ENCODE peak calls at places on chromosomes 6 and 20, in ten cellular contexts. U, Z, P, T, S, A, F, C, G and H are unnamed samples.

GRCh38 chr20:22004946-22005345 is 299.5 kb downstream of the PAX1 start:
- DNase-seq in U (no peak), Z (no peak), P (no peak), T (no peak), S (no peak), A (no peak), F (no peak), C (no peak), G (no peak), H (no peak)

GRCh38 chr20:44593721-44594120 is 11.3 kb downstream of the PKIG start:
- DNase-seq in U (no peak), Z (no peak), P (no peak), T (no peak), S (no peak), A (no peak), F (no peak), C (no peak), G (no peak), H (no peak)

GRCh38 chr6:79005497-79005896 is 72.6 kb downstream of the PHIP start:
- DNase-seq in U (no peak), Z (no peak), P (no peak), T (no peak), S (no peak), A (no peak), F (no peak), C (no peak), G (no peak), H (no peak)

GRCh38 chr6:68778356-68779020 is 143.4 kb downstream of the ADGRB3 start:
- DNase-seq in U (peak; percentile 68), Z (peak; percentile 13), P (no peak), T (no peak), S (peak; percentile 41), A (peak; percentile 50), F (peak; percentile 59), C (no peak), G (peak; percentile 4), H (peak; percentile 30)

GRCh38 chr6:104589940-104590339 is 269.8 kb downstream of the HACE1 start:
- DNase-seq in U (no peak), Z (no peak), P (no peak), T (no peak), S (no peak), A (no peak), F (no peak), C (no peak), G (peak; percentile 5), H (no peak)

GRCh38 chr6:169019727-169020491 is 233.7 kb downstream of the THBS2 start:
- DNase-seq in U (peak; percentile 19), Z (no peak), P (no peak), T (no peak), S (peak; percentile 7), A (no peak), F (no peak), C (peak; percentile 24), G (peak; percentile 38), H (peak; percentile 8)

GRCh38 chr6:14743465-14744211 is 502.2 kb upstream of the JARID2 start:
- DNase-seq in U (no peak), Z (peak; percentile 92), P (peak; percentile 82), T (no peak), S (peak; percentile 91), A (no peak), F (peak; percentile 93), C (peak; percentile 100), G (peak; percentile 68), H (peak; percentile 75)

GRCh38 chr6:160974304-160974771 is 17.2 kb upstream of the MAP3K4 start:
- DNase-seq in U (no peak), Z (no peak), P (peak; percentile 86), T (peak; percentile 55), S (no peak), A (no peak), F (peak; percentile 49), C (peak; percentile 92), G (no peak), H (no peak)

GRCh38 chr6:112235956-112236355 is 18.4 kb downstream of the LAMA4 start:
- DNase-seq in U (no peak), Z (peak; percentile 83), P (no peak), T (no peak), S (no peak), A (no peak), F (no peak), C (peak; percentile 84), G (no peak), H (no peak)

GRCh38 chr6:3808759-3809514 is 40.2 kb upstream of the FAM50B start:
- DNase-seq in U (no peak), Z (no peak), P (peak; percentile 86), T (no peak), S (peak; percentile 87), A (no peak), F (peak; percentile 81), C (peak; percentile 98), G (peak; percentile 61), H (peak; percentile 62)

GRCh38 chr20:54479138-54479906 is 3.9 kb downstream of the DOK5 start:
- DNase-seq in U (peak; percentile 73), Z (no peak), P (no peak), T (no peak), S (peak; percentile 51), A (no peak), F (no peak), C (peak; percentile 29), G (no peak), H (peak; percentile 55)

GRCh38 chr6:33850869-33851541 is 47.2 kb upstream of the MLN start:
- DNase-seq in U (no peak), Z (no peak), P (no peak), T (no peak), S (no peak), A (no peak), F (no peak), C (no peak), G (no peak), H (no peak)

GRCh38 chr6:139839506-139840156 is 465.2 kb upstream of the CITED2 start:
- DNase-seq in U (no peak), Z (no peak), P (peak; percentile 83), T (no peak), S (no peak), A (no peak), F (no peak), C (peak; percentile 94), G (no peak), H (no peak)

GRCh38 chr6:13098808-13099570 is 229.3 kb downstream of the TBC1D7 start:
- DNase-seq in U (no peak), Z (no peak), P (no peak), T (no peak), S (peak; percentile 14), A (no peak), F (no peak), C (no peak), G (no peak), H (no peak)